ENCODE peak calls at places on chromosome 9, in five cellular contexts. Z is cardiac fibroblast, E is H9, Q is neural crest cell, T is mammary epithelial cell. V is an unnamed sample.

GRCh38 chr9:122261469-122261881 is 3.2 kb downstream of the RBM18 start:
- DNase-seq in Q (no peak), E (no peak), T (peak), Z (peak), V (peak)

GRCh38 chr9:117929873-117930272 is 225.7 kb downstream of the TLR4 start:
- DNase-seq in T (no peak), Z (no peak), Q (no peak), E (no peak), V (peak)

GRCh38 chr9:136777359-136777758 is 13.0 kb upstream of the LCN15 start:
- DNase-seq in T (no peak), Z (no peak), E (no peak), Q (no peak), V (no peak)

GRCh38 chr9:84216151-84216550 is 124.4 kb downstream of the SLC28A3 start:
- DNase-seq in E (no peak), T (peak), Z (no peak), Q (no peak), V (peak)

GRCh38 chr9:2826291-2826690 is 17.6 kb downstream of the PUM3 start:
- DNase-seq in Q (no peak), T (no peak), E (no peak), Z (no peak), V (no peak)

GRCh38 chr9:89405832-89406231 is 87.5 kb downstream of the SECISBP2 start:
- DNase-seq in Q (no peak), Z (no peak), T (no peak), E (no peak), V (no peak)

GRCh38 chr9:72207278-72207677 is 58.0 kb downstream of the GDA start:
- DNase-seq in Z (no peak), E (no peak), Q (no peak), T (no peak), V (no peak)

GRCh38 chr9:123832858-123833257 is 97.1 kb downstream of the DENND1A start:
- DNase-seq in E (no peak), Q (no peak), T (no peak), Z (no peak), V (no peak)

GRCh38 chr9:123318961-123319421 is 37.0 kb upstream of the CRB2 start:
- DNase-seq in T (no peak), Q (no peak), Z (peak), E (no peak), V (no peak)

GRCh38 chr9:121708768-121709488 is 57.5 kb downstream of the DAB2IP start:
- DNase-seq in Q (no peak), E (peak), T (no peak), Z (no peak), V (no peak)

GRCh38 chr9:109555215-109555614 is 57.1 kb upstream of the PTPN3 start:
- DNase-seq in T (no peak), E (no peak), Q (no peak), Z (no peak), V (no peak)

GRCh38 chr9:21056931-21057330 is 20.8 kb downstream of the IFNB1 start:
- DNase-seq in T (peak), Z (no peak), E (no peak), Q (no peak), V (peak)

GRCh38 chr9:130366888-130367550 is 77.7 kb upstream of the ASS1 start:
- DNase-seq in Z (no peak), T (no peak), Q (no peak), E (no peak), V (no peak)

GRCh38 chr9:130366072-130366471 is 78.7 kb upstream of the ASS1 start:
- DNase-seq in T (no peak), E (no peak), Z (no peak), Q (no peak), V (no peak)

GRCh38 chr9:130371196-130371966 is 73.4 kb upstream of the ASS1 start:
- DNase-seq in T (no peak), E (no peak), Q (no peak), Z (peak), V (no peak)

GRCh38 chr9:130370226-130370625 is 74.5 kb upstream of the ASS1 start:
- DNase-seq in T (no peak), Q (no peak), E (no peak), Z (no peak), V (no peak)

DNA sequence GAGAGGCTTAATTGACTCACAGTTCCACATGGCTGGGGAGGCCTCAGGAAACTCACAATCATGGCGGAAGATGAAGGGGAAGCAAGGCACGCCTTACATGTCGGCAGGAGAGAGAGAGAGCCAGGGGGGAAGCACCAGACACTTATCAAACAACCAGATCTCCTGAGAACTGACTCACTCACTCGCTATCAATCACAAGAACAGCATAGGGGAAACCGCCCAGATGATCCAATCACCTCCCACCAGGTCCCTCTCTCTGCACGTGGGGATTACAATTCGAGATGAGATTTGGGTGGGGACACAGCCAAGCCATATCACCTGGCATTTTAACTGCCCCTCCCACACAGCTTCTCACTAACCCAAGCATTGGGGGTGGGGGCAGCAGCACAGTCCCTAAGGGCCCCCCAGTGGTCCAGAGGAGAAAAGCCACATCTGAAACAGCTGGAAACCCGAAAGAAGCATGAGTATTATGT is 76.1 kb upstream of the ASS1 start:
- DNase-seq in E (no peak), T (peak), Q (no peak), Z (no peak), V (no peak)
- TF ChIP-seq CTCF in E (peak), T (no peak), Q (peak), Z (no peak), V (peak)

GRCh38 chr9:22457448-22457847 is 10.8 kb downstream of the DMRTA1 start:
- DNase-seq in E (peak), Z (no peak), Q (no peak), T (no peak), V (no peak)
- TF ChIP-seq CTCF in E (peak), Z (no peak), Q (no peak), T (peak), V (no peak)

GRCh38 chr9:133594310-133594709 is 14.9 kb downstream of the FAM163B start:
- DNase-seq in E (no peak), T (no peak), Z (no peak), Q (no peak), V (no peak)
- TF ChIP-seq CTCF in E (no peak), T (no peak), Z (no peak), Q (no peak), V (no peak)

DNA sequence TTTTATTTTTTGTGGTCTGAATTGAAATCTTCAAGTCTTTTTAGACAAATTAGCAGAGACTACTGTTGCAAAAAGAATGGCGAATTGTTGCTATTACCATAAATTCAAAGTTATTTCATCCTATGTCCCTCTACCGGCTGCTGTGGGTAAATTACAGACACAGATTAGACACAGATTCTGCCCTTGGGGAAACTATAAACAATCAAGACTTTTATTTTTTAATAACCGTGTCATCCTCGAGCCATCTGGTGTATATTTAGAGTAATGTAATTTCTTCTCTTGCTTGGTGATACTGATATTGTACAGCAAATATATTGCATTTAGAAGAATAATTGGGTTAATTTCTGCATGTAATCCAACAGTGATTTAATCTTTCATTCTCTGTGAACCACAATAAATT is 228.0 kb upstream of the ADAMTSL1 start:
- DNase-seq in Z (no peak), T (no peak), E (no peak), Q (no peak), V (no peak)
- TF ChIP-seq CTCF in Z (no peak), T (no peak), E (no peak), Q (no peak), V (no peak)

DNA sequence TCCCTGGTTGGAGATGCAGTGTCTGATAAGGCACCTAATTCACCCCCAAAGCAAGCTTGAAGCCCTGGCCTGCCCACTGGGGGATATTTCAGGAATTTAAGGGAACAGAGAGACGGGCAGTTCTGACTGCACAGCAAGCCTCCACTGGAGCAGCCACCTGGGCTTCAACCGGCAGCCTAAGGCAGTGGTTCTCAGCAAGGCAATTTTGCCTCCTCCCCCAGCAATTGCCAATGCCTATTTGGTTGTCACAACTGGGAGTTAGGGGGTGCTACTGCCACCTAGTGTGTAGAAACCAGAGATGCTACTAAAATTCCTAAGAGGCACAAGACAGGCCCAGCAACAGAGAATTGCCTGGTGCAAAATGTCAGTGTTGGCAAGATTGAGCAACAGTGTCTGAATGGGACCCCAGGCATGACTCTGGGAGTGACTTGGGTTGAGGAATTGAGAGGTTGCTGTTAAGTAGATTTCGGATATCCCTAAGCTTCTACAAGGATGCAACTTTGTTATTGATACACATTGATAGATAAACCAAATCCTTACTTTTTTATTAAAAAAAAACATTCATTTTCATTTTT is 58.7 kb upstream of the CTSL start:
- DNase-seq in E (peak), T (peak), Z (peak), Q (no peak), V (no peak)
- TF ChIP-seq CTCF in E (peak), T (peak), Z (peak), Q (peak), V (no peak)

GRCh38 chr9:131668439-131669233 is 71.2 kb downstream of the RAPGEF1 start:
- DNase-seq in Q (no peak), Z (no peak), T (peak), E (no peak), V (no peak)
- TF ChIP-seq CTCF in Q (no peak), Z (no peak), T (no peak), E (no peak), V (no peak)

GRCh38 chr9:129148463-129149204 is 29.4 kb downstream of the IER5L start:
- DNase-seq in Q (no peak), E (no peak), T (no peak), Z (no peak), V (no peak)
- TF ChIP-seq CTCF in Q (no peak), E (no peak), T (no peak), Z (no peak), V (no peak)

GRCh38 chr9:134614256-134614655 is 27.3 kb upstream of the COL5A1 start:
- DNase-seq in Q (no peak), T (no peak), Z (no peak), E (no peak), V (no peak)
- TF ChIP-seq CTCF in Q (no peak), T (no peak), Z (no peak), E (no peak), V (no peak)